ENCODE peak calls at places on chromosome 7, in six cellular contexts. X, W, O, M, N and J are unnamed samples.
A peak's percentile ranks its signal among the peaks of the same experiment; 100 is the strongest.

GRCh38 chr7:45122975-45123860 is 11.7 kb upstream of the TBRG4 start:
- DNase-seq in X (no peak), W (no peak), O (no peak), M (no peak), N (no peak), J (no peak)

GRCh38 chr7:25803117-25803887 is 348.7 kb upstream of the NFE2L3 start:
- DNase-seq in X (no peak), W (no peak), O (no peak), M (no peak), N (no peak), J (no peak)

GRCh38 chr7:42091461-42092229 is 145.4 kb downstream of the GLI3 start:
- DNase-seq in X (no peak), W (no peak), O (peak; percentile 68), M (no peak), N (peak; percentile 65), J (no peak)

GRCh38 chr7:29281782-29282541 is 87.4 kb downstream of the CHN2 start:
- DNase-seq in X (peak; percentile 12), W (no peak), O (peak; percentile 51), M (no peak), N (no peak), J (no peak)

GRCh38 chr7:45404622-45405021 is 169.5 kb upstream of the ADCY1 start:
- DNase-seq in X (no peak), W (no peak), O (no peak), M (no peak), N (no peak), J (no peak)

GRCh38 chr7:140506788-140507464 is 27.6 kb upstream of the MKRN1 start:
- DNase-seq in X (peak; percentile 68), W (no peak), O (no peak), M (no peak), N (peak; percentile 34), J (no peak)

GRCh38 chr7:48009257-48009656 is 19.6 kb downstream of the SUN3 start:
- DNase-seq in X (no peak), W (no peak), O (no peak), M (no peak), N (no peak), J (no peak)

GRCh38 chr7:95511716-95512260 is 26.0 kb downstream of the ASB4 start:
- DNase-seq in X (peak; percentile 87), W (no peak), O (peak; percentile 75), M (no peak), N (no peak), J (no peak)

GRCh38 chr7:86643478-86644281 is at the start of gene GRM3:
- DNase-seq in X (peak; percentile 2), W (no peak), O (no peak), M (no peak), N (no peak), J (no peak)

GRCh38 chr7:108613147-108613948 is 43.7 kb downstream of the DNAJB9 start:
- DNase-seq in X (peak; percentile 73), W (peak; percentile 5), O (peak; percentile 32), M (no peak), N (no peak), J (no peak)

GRCh38 chr7:15765753-15766152 is 79.3 kb upstream of the MEOX2 start:
- DNase-seq in X (no peak), W (no peak), O (no peak), M (no peak), N (no peak), J (no peak)

GRCh38 chr7:21767300-21767900 is 178.3 kb downstream of the CDCA7L start:
- DNase-seq in X (peak; percentile 74), W (peak; percentile 2), O (peak; percentile 84), M (peak; percentile 26), N (peak; percentile 73), J (no peak)

GRCh38 chr7:19772858-19773337 is 519 bp downstream of the TMEM196 start:
- DNase-seq in X (no peak), W (no peak), O (no peak), M (no peak), N (peak; percentile 33), J (no peak)

GRCh38 chr7:151777913-151778670 is 98.8 kb downstream of the PRKAG2 start:
- DNase-seq in X (no peak), W (no peak), O (no peak), M (no peak), N (no peak), J (no peak)

GRCh38 chr7:45920543-45921380 is at the start of gene IGFBP3:
- DNase-seq in X (no peak), W (no peak), O (no peak), M (no peak), N (no peak), J (no peak)

GRCh38 chr7:74094224-74095095 is 10.9 kb downstream of the LIMK1 start:
- DNase-seq in X (peak; percentile 64), W (peak; percentile 71), O (no peak), M (peak; percentile 49), N (peak; percentile 79), J (peak; percentile 72)
- TF ChIP-seq POLR2A in X (no peak), W (peak; percentile 61), O (no peak), M (peak; percentile 15), N (no peak), J (peak; percentile 55)

GRCh38 chr7:133919810-133920209 is 207.3 kb upstream of the LRGUK start:
- DNase-seq in X (no peak), W (no peak), O (no peak), M (no peak), N (no peak), J (no peak)
- TF ChIP-seq TAF1 in X (no peak), W (no peak), O (no peak), M (no peak), N (no peak), J (no peak)

GRCh38 chr7:100897772-100898454 is 2.2 kb upstream of the ACHE start:
- DNase-seq in X (peak; percentile 83), W (no peak), O (no peak), M (no peak), N (no peak), J (no peak)
- TF ChIP-seq POLR2AphosphoS5 in X (peak; percentile 67), W (no peak), O (no peak), M (no peak), N (no peak), J (no peak)

GRCh38 chr7:502296-502695 is 17.4 kb downstream of the PDGFA start:
- DNase-seq in X (no peak), W (no peak), O (no peak), M (no peak), N (no peak), J (no peak)

GRCh38 chr7:505171-505570 is 14.5 kb downstream of the PDGFA start:
- DNase-seq in X (no peak), W (no peak), O (no peak), M (no peak), N (no peak), J (no peak)

GRCh38 chr7:503046-503574 is 16.5 kb downstream of the PDGFA start:
- DNase-seq in X (no peak), W (no peak), O (no peak), M (no peak), N (no peak), J (no peak)

GRCh38 chr7:504221-505081 is 15.2 kb downstream of the PDGFA start:
- DNase-seq in X (no peak), W (no peak), O (no peak), M (no peak), N (no peak), J (no peak)

GRCh38 chr7:503575-504111 is 16.0 kb downstream of the PDGFA start:
- DNase-seq in X (no peak), W (no peak), O (peak; percentile 94), M (no peak), N (no peak), J (no peak)
- TF ChIP-seq POLR2A in X (no peak), W (no peak), O (no peak), M (no peak), N (no peak), J (no peak)

DNA sequence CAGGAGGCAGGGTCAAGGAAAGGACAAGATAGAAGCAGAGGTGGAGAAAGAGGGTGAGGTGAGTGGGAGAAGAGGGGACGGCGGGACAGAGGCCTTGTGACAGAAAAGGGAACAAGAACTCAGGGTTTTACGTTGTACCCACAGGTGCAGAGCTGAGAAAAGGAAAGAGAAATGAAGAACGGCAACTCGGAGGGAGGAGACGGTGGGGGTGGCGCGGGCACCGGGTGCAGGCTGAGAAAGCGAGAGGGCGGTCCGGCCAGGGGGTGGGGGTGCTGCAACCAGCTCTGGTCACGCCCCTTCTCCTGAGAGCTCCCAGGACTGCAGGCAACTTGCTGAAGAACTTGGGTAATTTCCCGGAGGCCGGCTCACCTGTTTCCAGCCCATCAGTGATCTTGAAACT is 65.3 kb downstream of the CARD11 start:
- DNase-seq in X (no peak), W (peak; percentile 53), O (no peak), M (peak; percentile 91), N (peak; percentile 9), J (peak; percentile 65)
- TF ChIP-seq TAF1 in X (no peak), W (no peak), O (no peak), M (no peak), N (no peak), J (peak; percentile 19)